ENCODE peak calls at places on chromosomes 5 and 9, in five cellular contexts. J is WERI-Rb-1, X is kidney, S is transverse colon, T is GM12865. C is an unnamed sample.
A peak's percentile ranks its signal among the peaks of the same experiment; 100 is the strongest.

GRCh38 chr5:131528682-131529081 is 106.3 kb downstream of the RAPGEF6 start:
- DNase-seq in S (no peak), X (no peak), T (peak; percentile 12), J (no peak), C (no peak)

GRCh38 chr9:20726144-20726543 is 42.1 kb downstream of the FOCAD start:
- DNase-seq in J (no peak), T (no peak), S (no peak), X (no peak), C (no peak)

GRCh38 chr5:60463179-60463868 is 236.6 kb downstream of the DEPDC1B start:
- DNase-seq in S (no peak), T (no peak), X (no peak), J (no peak), C (peak; percentile 95)

GRCh38 chr5:87936667-87937066 is 332.0 kb downstream of the TMEM161B start:
- DNase-seq in T (no peak), S (no peak), J (no peak), X (no peak), C (no peak)

GRCh38 chr5:36276864-36277263 is 24.8 kb downstream of the RANBP3L start:
- DNase-seq in T (no peak), S (no peak), X (no peak), J (no peak), C (no peak)

GRCh38 chr5:15385037-15385436 is 114.9 kb upstream of the FBXL7 start:
- DNase-seq in T (no peak), S (no peak), X (no peak), J (peak; percentile 30), C (no peak)

GRCh38 chr9:135608999-135609317 is 30.4 kb downstream of the GLT6D1 start:
- DNase-seq in T (no peak), J (no peak), S (no peak), X (no peak), C (no peak)

GRCh38 chr5:119378075-119378699 is 22.4 kb downstream of the TNFAIP8 start:
- DNase-seq in T (no peak), S (no peak), X (no peak), J (no peak), C (no peak)

GRCh38 chr5:131379071-131379538 is 115.3 kb downstream of the CDC42SE2 start:
- DNase-seq in S (no peak), X (no peak), J (no peak), T (peak; percentile 73), C (peak; percentile 52)

GRCh38 chr5:122846051-122846567 is 696 bp downstream of the SNX24 start:
- DNase-seq in J (no peak), X (no peak), S (no peak), T (no peak), C (peak; percentile 73)

GRCh38 chr9:70595211-70595610 is 180.8 kb upstream of the KLF9 start:
- DNase-seq in J (no peak), T (no peak), S (no peak), X (no peak), C (no peak)

GRCh38 chr9:128127568-128127989 is at the start of gene PTGES2:
- DNase-seq in S (peak; percentile 85), X (peak; percentile 93), T (peak; percentile 91), J (peak; percentile 88), C (peak; percentile 85)

GRCh38 chr5:168301593-168302388 is 10.3 kb downstream of the WWC1 start:
- DNase-seq in X (no peak), T (no peak), J (no peak), S (peak; percentile 63), C (no peak)

GRCh38 chr5:172816887-172817418 is 17.1 kb upstream of the ERGIC1 start:
- DNase-seq in S (no peak), J (no peak), X (no peak), T (no peak), C (peak; percentile 84)

GRCh38 chr9:124128568-124128967 is 117.0 kb downstream of the LHX2 start:
- DNase-seq in S (no peak), T (no peak), X (no peak), J (no peak), C (no peak)

GRCh38 chr9:108811944-108812343 is 43.8 kb downstream of the ACTL7B start:
- DNase-seq in X (no peak), J (no peak), S (no peak), T (no peak), C (no peak)

GRCh38 chr5:72467421-72467820 is 39.8 kb downstream of the ZNF366 start:
- DNase-seq in X (no peak), J (no peak), T (no peak), S (no peak), C (peak; percentile 30)

GRCh38 chr5:159887050-159887449 is 29.2 kb upstream of the ADRA1B start:
- DNase-seq in J (no peak), X (no peak), T (no peak), S (no peak), C (no peak)

GRCh38 chr9:114317665-114318357 is 5.1 kb upstream of the ORM1 start:
- DNase-seq in S (no peak), J (peak; percentile 2), X (no peak), T (no peak), C (peak; percentile 83)

GRCh38 chr5:43780586-43780985 is 177.6 kb downstream of the NNT start:
- DNase-seq in X (no peak), S (no peak), T (no peak), J (no peak), C (peak; percentile 14)

GRCh38 chr9:132863096-132863495 is 15.0 kb downstream of the AK8 start:
- DNase-seq in J (no peak), S (no peak), T (no peak), X (no peak), C (no peak)

GRCh38 chr5:8934455-8934854 is 611.4 kb downstream of the SEMA5A start:
- DNase-seq in S (no peak), J (no peak), T (no peak), X (no peak), C (no peak)

GRCh38 chr9:127004946-127005769 is 90.6 kb downstream of the RALGPS1 start:
- DNase-seq in X (no peak), J (no peak), T (peak; percentile 97), S (no peak), C (peak; percentile 45)
- H3K4me3 ChIP-seq in X (no peak overlapping the region), J (no peak overlapping the region), T (peak overlapping the region; percentile 12), S (no peak overlapping the region), C (no peak overlapping the region)

GRCh38 chr9:91660295-91660589 is 236.6 kb upstream of the NFIL3 start:
- DNase-seq in T (no peak), S (no peak), X (no peak), J (no peak), C (no peak)
- TF ChIP-seq CTCF in T (no peak), S (no peak), X (no peak), J (no peak), C (no peak)

GRCh38 chr5:109563692-109564091 is 126.0 kb upstream of the MAN2A1 start:
- DNase-seq in J (no peak), X (no peak), T (no peak), S (no peak), C (no peak)
- H3K4me3 ChIP-seq in J (no peak overlapping the region), X (no peak overlapping the region), T (no peak overlapping the region), S (no peak overlapping the region), C (no peak overlapping the region)

GRCh38 chr9:129421371-129421770 is 199.5 kb downstream of the C9orf50 start:
- DNase-seq in S (no peak), X (no peak), J (no peak), T (no peak), C (no peak)
- TF ChIP-seq CTCF in S (no peak), X (no peak), J (no peak), T (no peak), C (no peak)

GRCh38 chr9:137454145-137454505 is 5.0 kb downstream of the NSMF start:
- DNase-seq in S (peak; percentile 78), J (peak; percentile 50), X (peak; percentile 92), T (peak; percentile 63), C (peak; percentile 37)

GRCh38 chr9:137455361-137455991 is 3.7 kb downstream of the NSMF start:
- DNase-seq in T (no peak), J (no peak), S (no peak), X (peak; percentile 69), C (no peak)

GRCh38 chr9:137453643-137454081 is 5.5 kb downstream of the NSMF start:
- DNase-seq in T (peak; percentile 78), X (peak; percentile 92), J (peak; percentile 58), S (peak; percentile 85), C (peak; percentile 87)

GRCh38 chr9:137456061-137456863 is 2.9 kb downstream of the NSMF start:
- DNase-seq in T (no peak), S (no peak), X (peak; percentile 45), J (no peak), C (peak; percentile 83)

DNA sequence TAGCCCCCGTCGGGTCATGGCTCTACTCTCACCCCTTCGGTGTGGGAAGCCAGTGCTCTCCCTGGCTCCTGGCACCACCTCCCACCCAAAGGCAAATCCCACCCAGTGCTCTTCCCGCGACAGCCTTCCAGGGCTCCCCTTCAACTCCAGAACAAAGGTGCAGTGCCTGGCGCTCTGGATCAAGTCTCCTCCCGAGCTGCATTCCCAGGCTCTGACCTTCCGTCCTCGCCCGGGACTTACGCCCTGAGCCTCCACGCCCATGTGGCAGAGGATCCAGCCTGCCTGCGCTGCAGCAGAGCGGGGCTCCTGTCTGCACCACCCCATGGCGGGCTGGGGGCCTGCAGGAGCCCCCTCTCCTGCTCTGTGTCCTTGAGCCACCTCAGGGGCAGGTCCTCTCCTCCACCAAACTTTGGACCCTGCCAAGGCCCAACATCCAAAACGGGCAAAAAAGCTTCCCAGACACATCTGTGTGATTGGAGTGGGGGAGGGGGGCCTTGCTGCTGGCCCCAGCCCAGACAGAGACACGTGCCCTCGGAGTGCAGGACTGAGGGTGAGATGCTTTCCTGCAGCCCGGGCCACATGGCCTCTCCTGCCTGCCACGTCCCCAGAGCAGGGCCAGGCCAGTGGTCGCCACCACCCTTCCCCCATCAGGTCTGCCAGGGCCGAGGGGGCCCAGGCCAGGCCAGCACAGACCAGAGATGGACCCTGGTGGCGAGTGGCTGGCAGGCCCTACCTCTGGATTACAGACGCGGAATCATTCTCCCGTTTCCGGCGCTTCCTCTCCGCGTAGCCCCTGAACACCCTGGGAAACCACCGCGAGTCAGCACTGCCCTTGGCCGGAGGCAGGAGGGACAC is 4.4 kb downstream of the NSMF start:
- DNase-seq in X (peak; percentile 86), J (no peak), S (peak; percentile 73), T (no peak), C (peak; percentile 42)
- H3K4me3 ChIP-seq in X (peak overlapping the region; percentile 50), J (no peak overlapping the region), S (peak overlapping the region; percentile 16), T (peak overlapping the region; percentile 42), C (peak overlapping the region; percentile 38)

C was measured in choroid plexus epithelial cell.